ENCODE peak calls at places on chromosomes 11 and 22, in five cellular contexts. E, Q, P, I and N are unnamed samples.

GRCh38 chr11:44527476-44527875 is 38.0 kb upstream of the CD82 start:
- DNase-seq in E (no peak), Q (no peak), P (no peak), I (no peak), N (no peak)

GRCh38 chr11:126732981-126733380 is 267.6 kb downstream of the KIRREL3 start:
- DNase-seq in E (no peak), Q (no peak), P (no peak), I (no peak), N (no peak)

GRCh38 chr11:2374456-2375201 is 2.5 kb upstream of the CD81 start:
- DNase-seq in E (peak; percentile 64), Q (no peak), P (no peak), I (no peak), N (no peak)

GRCh38 chr11:70802185-70802584 is 403.9 kb downstream of the CTTN start:
- DNase-seq in E (no peak), Q (no peak), P (no peak), I (no peak), N (no peak)

GRCh38 chr11:119473901-119474681 is 51.1 kb upstream of the THY1 start:
- DNase-seq in E (no peak), Q (no peak), P (no peak), I (no peak), N (no peak)

GRCh38 chr11:92129811-92130210 is 94.8 kb upstream of the FAT3 start:
- DNase-seq in E (no peak), Q (no peak), P (no peak), I (no peak), N (no peak)

GRCh38 chr22:30044369-30044768 is 35.9 kb upstream of the HORMAD2 start:
- DNase-seq in E (no peak), Q (peak; percentile 27), P (no peak), I (peak; percentile 66), N (peak; percentile 43)

GRCh38 chr22:19127329-19128008 is 3.6 kb upstream of the TSSK2 start:
- DNase-seq in E (peak; percentile 44), Q (no peak), P (no peak), I (peak; percentile 93), N (no peak)

GRCh38 chr11:118200901-118201680 is 23.7 kb downstream of the JAML start:
- DNase-seq in E (no peak), Q (no peak), P (no peak), I (no peak), N (no peak)

GRCh38 chr11:94194712-94195111 is 66.1 kb downstream of the PANX1 start:
- DNase-seq in E (peak; percentile 95), Q (no peak), P (no peak), I (no peak), N (no peak)

GRCh38 chr11:58742140-58742539 is 10.4 kb upstream of the GLYAT start:
- DNase-seq in E (no peak), Q (no peak), P (no peak), I (no peak), N (no peak)

GRCh38 chr22:42073568-42074152 is 388 bp upstream of the PHETA2 start:
- DNase-seq in E (peak; percentile 76), Q (no peak), P (no peak), I (no peak), N (no peak)

GRCh38 chr22:46076651-46077339 is 73.5 kb upstream of the PPARA start:
- DNase-seq in E (peak; percentile 80), Q (no peak), P (no peak), I (peak; percentile 70), N (peak; percentile 59)

GRCh38 chr11:1522081-1522424 is 35.5 kb upstream of the MOB2 start:
- DNase-seq in E (no peak), Q (no peak), P (no peak), I (no peak), N (no peak)

GRCh38 chr11:297666-298405 is 1.5 kb downstream of the IFITM5 start:
- DNase-seq in E (peak; percentile 63), Q (no peak), P (no peak), I (peak; percentile 31), N (no peak)

GRCh38 chr11:533586-534196 is 1.7 kb downstream of the HRAS start:
- DNase-seq in E (peak; percentile 80), Q (no peak), P (no peak), I (no peak), N (no peak)

GRCh38 chr11:134124660-134125451 is 56.0 kb downstream of the JAM3 start:
- DNase-seq in E (peak; percentile 94), Q (no peak), P (no peak), I (peak; percentile 66), N (peak; percentile 40)

GRCh38 chr11:59773082-59773438 is 17.9 kb downstream of the STX3 start:
- DNase-seq in E (no peak), Q (no peak), P (no peak), I (no peak), N (no peak)

GRCh38 chr11:13110929-13111812 is 102.1 kb downstream of the RASSF10 start:
- DNase-seq in E (no peak), Q (no peak), P (no peak), I (no peak), N (no peak)